ENCODE peak calls at places on chromosomes 16 and 17, in ten cellular contexts. R, J, N, G, C, X, E, Y, U and L are unnamed samples.

GRCh38 chr17:27466748-27467375 is 10.6 kb downstream of the KSR1 start:
- DNase-seq in U (no peak), R (no peak), Y (no peak), G (no peak), J (no peak), X (peak), C (peak), E (no peak), N (no peak), L (peak)

GRCh38 chr16:84864266-84864955 is 44.6 kb downstream of the CRISPLD2 start:
- DNase-seq in C (no peak), J (no peak), E (no peak), R (no peak), U (no peak), Y (no peak), N (no peak), X (no peak), G (no peak), L (no peak)

GRCh38 chr17:72715906-72716572 is 376.4 kb downstream of the SLC39A11 start:
- DNase-seq in Y (no peak), J (no peak), G (peak), R (peak), U (peak), N (peak), X (no peak), C (no peak), E (no peak), L (no peak)

GRCh38 chr17:75843577-75844529 is at the start of gene UNC13D:
- DNase-seq in J (no peak), U (no peak), C (peak), E (no peak), G (no peak), N (no peak), Y (peak), X (peak), R (no peak), L (peak)

GRCh38 chr17:28811594-28812135 is 30.9 kb downstream of the FAM222B start:
- DNase-seq in R (no peak), U (no peak), J (no peak), X (no peak), Y (no peak), N (peak), E (peak), G (peak), C (no peak), L (peak)

GRCh38 chr16:68910051-68910450 is 66.7 kb downstream of the TANGO6 start:
- DNase-seq in U (no peak), N (no peak), R (no peak), X (no peak), Y (no peak), G (no peak), E (peak), J (no peak), C (no peak), L (no peak)

GRCh38 chr17:49889500-49889899 is 41.6 kb upstream of the TAC4 start:
- DNase-seq in G (no peak), E (no peak), C (no peak), Y (no peak), R (no peak), X (no peak), U (no peak), N (no peak), J (no peak), L (no peak)

GRCh38 chr17:34556384-34556783 is 23.0 kb upstream of the TMEM132E start:
- DNase-seq in G (peak), N (no peak), E (peak), C (no peak), X (peak), R (no peak), Y (no peak), U (no peak), J (no peak), L (no peak)

GRCh38 chr17:75876190-75876937 is 2.0 kb downstream of the TRIM47 start:
- DNase-seq in C (peak), G (peak), R (no peak), Y (no peak), E (peak), X (peak), U (no peak), N (peak), J (no peak), L (peak)

GRCh38 chr16:17468611-17469010 is 2.1 kb downstream of the XYLT1 start:
- DNase-seq in Y (no peak), R (no peak), J (no peak), C (no peak), U (no peak), E (peak), N (no peak), G (no peak), X (no peak), L (no peak)

GRCh38 chr17:44322236-44322895 is 2.3 kb downstream of the SLC25A39 start:
- DNase-seq in E (no peak), N (no peak), C (no peak), J (no peak), Y (no peak), R (no peak), X (no peak), G (no peak), U (no peak), L (no peak)

GRCh38 chr17:979211-979538 is 401 bp downstream of the NXN start:
- DNase-seq in C (no peak), J (no peak), E (no peak), Y (no peak), X (no peak), G (no peak), U (no peak), N (peak), R (no peak), L (no peak)

GRCh38 chr17:976316-976715 is 3.3 kb downstream of the NXN start:
- DNase-seq in R (no peak), Y (no peak), E (no peak), N (no peak), X (no peak), G (no peak), C (no peak), J (no peak), U (no peak), L (no peak)

GRCh38 chr17:977163-977562 is 2.4 kb downstream of the NXN start:
- DNase-seq in X (no peak), J (no peak), Y (no peak), G (no peak), R (no peak), U (no peak), N (no peak), C (no peak), E (peak), L (no peak)

GRCh38 chr17:979539-980405 is at the start of gene NXN:
- DNase-seq in N (peak), C (peak), U (no peak), G (peak), X (peak), J (peak), R (no peak), E (peak), Y (no peak), L (peak)

GRCh38 chr17:978110-979093 is 1.2 kb downstream of the NXN start:
- DNase-seq in R (no peak), N (no peak), U (no peak), Y (no peak), J (no peak), X (no peak), G (peak), C (no peak), E (peak), L (no peak)
- TF ChIP-seq CTCF in R (no peak), N (no peak), U (no peak), Y (no peak), J (no peak), X (no peak), G (no peak), C (no peak), E (no peak), L (no peak)

DNA sequence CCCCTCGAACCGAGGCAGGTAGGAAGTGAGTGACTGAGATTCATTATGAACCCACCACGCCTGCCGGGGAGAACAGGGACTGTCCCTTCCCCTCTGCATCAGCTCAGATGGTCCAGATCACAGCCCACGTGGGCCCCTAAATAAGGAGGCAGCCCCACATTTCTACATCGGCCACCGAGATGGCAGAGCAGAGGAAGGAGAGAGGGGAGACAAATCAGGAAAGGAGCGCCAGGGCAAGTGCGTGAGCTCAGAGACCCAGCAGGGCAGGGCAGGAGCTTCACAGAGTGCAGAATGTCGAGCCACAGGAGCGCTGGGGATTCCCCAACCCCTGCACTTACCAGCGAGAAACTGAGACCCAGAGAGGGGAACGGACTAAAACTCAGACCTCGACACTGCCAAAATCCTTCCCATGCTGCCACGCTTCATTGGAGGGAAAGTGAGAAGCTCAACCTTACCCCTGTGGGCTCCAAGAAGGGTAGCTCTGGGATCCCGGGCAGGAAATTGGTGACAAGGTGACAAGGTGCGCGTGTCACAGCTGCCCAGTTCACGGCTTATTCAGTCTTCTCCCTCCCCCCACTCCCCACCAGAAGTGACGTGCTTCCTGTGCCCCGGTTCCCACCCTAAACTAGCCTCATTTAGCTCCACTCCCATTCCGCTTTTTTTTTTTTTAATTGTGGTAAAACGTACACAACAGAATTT is at the start of gene ICAM2:
- DNase-seq in U (no peak), E (no peak), G (no peak), X (peak), C (peak), R (no peak), Y (peak), N (no peak), J (no peak), L (peak)
- TF ChIP-seq CTCF in U (no peak), E (no peak), G (no peak), X (no peak), C (no peak), R (no peak), Y (no peak), N (no peak), J (no peak), L (no peak)

DNA sequence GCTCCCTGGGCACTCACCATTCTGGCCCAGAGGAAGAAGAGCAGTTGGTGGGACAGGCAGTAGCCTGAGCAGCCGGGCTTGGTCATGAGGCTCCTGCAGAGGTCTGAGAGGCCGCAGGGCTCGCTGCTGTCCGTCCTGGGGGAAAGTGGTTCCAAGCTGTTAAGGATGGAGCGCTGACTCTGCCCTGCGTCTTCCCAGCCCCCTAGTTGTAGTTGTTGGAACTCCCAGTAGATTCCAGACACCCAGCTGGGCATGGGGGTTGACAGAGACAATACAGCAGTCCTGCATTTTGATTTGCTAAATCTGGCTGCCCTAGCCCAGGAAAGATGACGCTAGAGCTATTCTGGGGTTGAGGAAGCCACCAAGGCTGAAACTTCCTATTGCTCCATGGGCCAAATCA is 7.3 kb downstream of the C16orf89 start:
- DNase-seq in X (no peak), E (peak), U (no peak), G (peak), N (peak), R (no peak), J (no peak), Y (no peak), C (no peak), L (no peak)
- TF ChIP-seq CTCF in X (no peak), E (peak), U (peak), G (peak), N (no peak), R (peak), J (no peak), Y (no peak), C (no peak), L (no peak)

DNA sequence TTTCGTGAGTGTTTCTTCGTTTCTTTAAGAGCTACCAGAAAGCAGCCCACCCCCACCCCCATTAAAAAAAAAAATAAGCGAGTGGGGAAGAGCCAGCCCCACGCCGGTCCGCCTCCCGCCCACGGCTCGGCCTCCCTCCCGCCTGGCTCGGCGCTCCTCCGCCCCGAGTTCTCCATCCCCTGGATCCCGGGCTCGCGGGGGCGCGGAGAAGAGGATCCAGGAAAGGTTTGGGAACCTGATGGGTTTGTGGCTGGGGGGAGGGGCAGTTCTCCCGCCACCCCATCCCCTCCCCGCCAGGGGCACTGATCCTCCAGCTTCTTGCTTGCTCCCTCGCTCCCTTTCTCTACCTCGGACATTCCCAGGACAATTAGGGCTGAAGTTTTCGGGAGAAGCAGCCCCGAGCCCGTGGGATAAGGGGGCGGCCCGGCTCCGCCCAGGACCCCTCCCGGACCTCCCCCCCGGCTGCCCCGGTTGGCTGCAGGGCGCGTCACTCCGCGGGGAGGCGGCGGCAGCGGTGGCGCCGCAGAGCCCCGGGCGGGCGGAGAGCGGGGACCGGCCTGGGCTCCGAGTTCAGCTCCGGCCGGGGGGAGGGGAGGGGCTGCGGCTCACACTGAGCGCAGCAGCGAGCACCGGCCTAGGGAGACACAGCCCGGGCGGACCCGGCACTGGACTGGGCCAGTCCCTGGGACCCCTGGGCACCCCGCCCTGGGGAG is 1.0 kb upstream of the SALL1 start:
- DNase-seq in Y (no peak), R (peak), C (no peak), E (peak), J (peak), U (peak), X (no peak), N (no peak), G (peak), L (no peak)
- TF ChIP-seq CTCF in Y (no peak), R (peak), C (no peak), E (peak), J (no peak), U (no peak), X (no peak), N (no peak), G (no peak), L (no peak)

GRCh38 chr16:70648606-70649005 is 2.2 kb downstream of the IL34 start:
- DNase-seq in C (no peak), N (no peak), J (no peak), E (no peak), X (no peak), G (no peak), R (no peak), U (no peak), Y (no peak), L (no peak)

GRCh38 chr16:70646260-70647241 is at the start of gene IL34:
- DNase-seq in C (no peak), E (no peak), X (no peak), N (no peak), U (no peak), G (peak), R (no peak), Y (no peak), J (peak), L (no peak)

GRCh38 chr16:70642633-70643032 is 3.7 kb upstream of the IL34 start:
- DNase-seq in N (no peak), X (no peak), Y (no peak), C (no peak), U (no peak), R (no peak), G (no peak), E (no peak), J (no peak), L (no peak)

GRCh38 chr16:70647461-70648359 is 1.4 kb downstream of the IL34 start:
- DNase-seq in N (no peak), X (no peak), Y (no peak), J (no peak), R (no peak), C (no peak), E (no peak), G (no peak), U (no peak), L (no peak)

DNA sequence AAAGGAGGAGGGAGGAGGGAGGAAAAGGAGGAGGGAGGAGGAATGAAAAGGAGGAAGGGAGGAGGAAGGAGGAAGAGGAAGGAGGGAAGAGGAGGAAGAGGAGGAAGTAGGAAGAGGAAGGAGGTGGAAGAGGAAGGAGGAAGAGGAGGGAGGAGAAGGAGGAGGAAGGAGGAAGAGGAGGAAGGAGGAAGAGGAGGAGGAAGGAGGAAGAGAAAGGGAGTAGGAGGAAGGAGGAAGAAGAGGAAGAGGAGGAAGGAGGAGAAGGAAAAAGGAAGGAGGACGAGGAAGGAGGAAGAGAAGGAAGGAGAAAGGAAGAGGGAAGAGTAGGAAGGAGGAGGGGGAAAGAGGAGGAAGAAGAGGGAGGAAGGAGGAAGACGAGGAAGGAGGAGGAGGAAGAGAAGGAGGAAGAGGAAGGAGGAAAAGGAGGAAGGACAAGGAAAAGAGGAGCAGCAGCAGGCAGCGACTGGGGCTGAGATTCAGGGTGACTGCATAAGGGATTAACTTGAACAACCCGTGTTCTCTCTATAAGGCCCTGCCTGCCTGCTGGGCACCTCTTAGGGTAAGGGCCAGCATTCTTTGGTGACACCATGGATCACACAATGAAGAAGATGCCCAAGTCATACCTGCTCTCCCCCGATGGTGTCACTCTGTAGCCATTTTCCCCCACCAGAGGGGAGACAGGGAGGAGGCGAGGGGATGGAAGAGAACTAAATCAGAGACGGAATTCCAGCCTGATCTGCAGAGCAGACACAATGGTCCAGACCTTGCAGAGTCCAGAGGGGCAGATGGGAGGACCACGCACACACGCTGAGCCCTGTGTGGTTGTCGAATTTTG is 1.4 kb upstream of the IL34 start:
- DNase-seq in C (no peak), N (no peak), U (no peak), E (no peak), Y (no peak), R (no peak), X (no peak), J (no peak), G (no peak), L (no peak)
- TF ChIP-seq CTCF in C (no peak), N (no peak), U (no peak), E (no peak), Y (no peak), R (no peak), X (no peak), J (no peak), G (no peak), L (no peak)

GRCh38 chr16:70453117-70453890 is 1.1 kb upstream of the FCSK start:
- DNase-seq in C (no peak), U (no peak), N (no peak), X (no peak), G (no peak), Y (no peak), E (no peak), J (no peak), R (no peak), L (no peak)

GRCh38 chr16:70457446-70457845 is 3.1 kb downstream of the FCSK start:
- DNase-seq in G (no peak), N (no peak), J (no peak), U (no peak), E (no peak), R (no peak), X (no peak), C (no peak), Y (no peak), L (no peak)

GRCh38 chr16:70453891-70454220 is 539 bp upstream of the FCSK start:
- DNase-seq in G (no peak), Y (no peak), C (no peak), J (no peak), R (no peak), X (no peak), U (no peak), E (peak), N (peak), L (no peak)

GRCh38 chr16:70455910-70456309 is 1.5 kb downstream of the FCSK start:
- DNase-seq in X (no peak), J (no peak), E (no peak), U (no peak), N (no peak), G (no peak), Y (no peak), C (no peak), R (no peak), L (no peak)

GRCh38 chr16:70454221-70455034 is at the start of gene FCSK:
- DNase-seq in R (no peak), Y (peak), J (peak), C (peak), X (peak), N (peak), U (peak), G (peak), E (peak), L (peak)
- TF ChIP-seq CTCF in R (no peak), Y (no peak), J (no peak), C (no peak), X (no peak), N (peak), U (no peak), G (no peak), E (peak), L (peak)

DNA sequence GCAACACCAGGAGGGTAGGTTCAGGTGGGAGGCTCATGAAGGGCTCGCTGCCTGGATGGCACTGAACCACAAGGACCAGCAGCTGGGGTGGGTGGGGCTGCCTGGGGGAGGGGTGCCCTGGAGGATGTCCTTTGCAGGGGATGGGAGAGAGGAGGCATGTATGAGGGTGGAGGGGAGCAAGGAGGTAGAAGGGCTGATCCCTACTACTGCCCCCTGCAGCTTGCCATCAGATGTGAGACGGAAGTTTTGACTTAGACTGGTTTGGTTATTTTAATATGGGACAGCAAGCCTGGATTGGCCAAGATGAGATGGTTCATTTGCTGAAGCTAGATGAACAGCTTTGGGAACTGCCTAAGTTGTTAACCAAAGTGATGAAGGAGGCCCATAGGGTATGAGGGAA is 115.9 kb downstream of the SEC14L1 start:
- DNase-seq in G (no peak), X (no peak), Y (no peak), C (no peak), E (no peak), R (no peak), U (no peak), N (no peak), J (no peak), L (no peak)
- TF ChIP-seq CTCF in G (no peak), X (no peak), Y (no peak), C (no peak), E (no peak), R (no peak), U (no peak), N (no peak), J (no peak), L (peak)